ENCODE peak calls at places on chromosomes 1 and 21, in seven cellular contexts. One of them, this sample, is unnamed.

GRCh38 chr1:116943438-116943837 is 33.7 kb downstream of the PTGFRN start:
- DNase-seq in RPMI8226: no peak
- DNase-seq in NCI-H1105: no peak
- DNase-seq in foreskin fibroblast: peak
- DNase-seq in progenitor cell of endocrine pancreas: no peak
- DNase-seq in naive thymus-derived CD8-positive, alpha-beta T cell: no peak
- DNase-seq in COR-L47: no peak
- DNase-seq in this sample: no peak

GRCh38 chr1:152442291-152442690 is 28.2 kb upstream of the CRNN start:
- DNase-seq in naive thymus-derived CD8-positive, alpha-beta T cell: no peak
- DNase-seq in foreskin fibroblast: no peak
- DNase-seq in RPMI8226: no peak
- DNase-seq in COR-L47: no peak
- DNase-seq in progenitor cell of endocrine pancreas: no peak
- DNase-seq in NCI-H1105: no peak
- DNase-seq in this sample: no peak

GRCh38 chr1:24893431-24893830 is 36.6 kb downstream of the RUNX3 start:
- DNase-seq in COR-L47: no peak
- DNase-seq in progenitor cell of endocrine pancreas: no peak
- DNase-seq in foreskin fibroblast: no peak
- DNase-seq in naive thymus-derived CD8-positive, alpha-beta T cell: no peak
- DNase-seq in NCI-H1105: no peak
- DNase-seq in RPMI8226: no peak
- DNase-seq in this sample: no peak

GRCh38 chr1:92480200-92480812 is 6.4 kb downstream of the GFI1 start:
- DNase-seq in naive thymus-derived CD8-positive, alpha-beta T cell: no peak
- DNase-seq in foreskin fibroblast: no peak
- DNase-seq in NCI-H1105: no peak
- DNase-seq in COR-L47: no peak
- DNase-seq in progenitor cell of endocrine pancreas: peak
- DNase-seq in RPMI8226: no peak
- DNase-seq in this sample: no peak

GRCh38 chr1:82818596-82818995 is 1017.9 kb downstream of the ADGRL2 start:
- DNase-seq in naive thymus-derived CD8-positive, alpha-beta T cell: no peak
- DNase-seq in foreskin fibroblast: no peak
- DNase-seq in progenitor cell of endocrine pancreas: no peak
- DNase-seq in RPMI8226: no peak
- DNase-seq in COR-L47: peak
- DNase-seq in NCI-H1105: peak
- DNase-seq in this sample: peak

GRCh38 chr21:31162827-31163226 is 124.6 kb upstream of the KRTAP19-8 start:
- DNase-seq in COR-L47: no peak
- DNase-seq in progenitor cell of endocrine pancreas: no peak
- DNase-seq in foreskin fibroblast: peak
- DNase-seq in NCI-H1105: no peak
- DNase-seq in naive thymus-derived CD8-positive, alpha-beta T cell: no peak
- DNase-seq in RPMI8226: no peak
- DNase-seq in this sample: no peak

GRCh38 chr1:10528066-10529014 is 53.6 kb downstream of the PEX14 start:
- DNase-seq in progenitor cell of endocrine pancreas: no peak
- DNase-seq in foreskin fibroblast: peak
- DNase-seq in RPMI8226: no peak
- DNase-seq in naive thymus-derived CD8-positive, alpha-beta T cell: no peak
- DNase-seq in COR-L47: no peak
- DNase-seq in NCI-H1105: no peak
- DNase-seq in this sample: no peak

GRCh38 chr1:147167361-147167760 is 4.9 kb downstream of the PRKAB2 start:
- DNase-seq in NCI-H1105: no peak
- DNase-seq in progenitor cell of endocrine pancreas: no peak
- DNase-seq in RPMI8226: no peak
- DNase-seq in naive thymus-derived CD8-positive, alpha-beta T cell: no peak
- DNase-seq in foreskin fibroblast: peak
- DNase-seq in COR-L47: no peak
- DNase-seq in this sample: no peak

GRCh38 chr1:156959414-156959813 is 39.0 kb downstream of the LRRC71 start:
- DNase-seq in naive thymus-derived CD8-positive, alpha-beta T cell: no peak
- DNase-seq in COR-L47: no peak
- DNase-seq in NCI-H1105: no peak
- DNase-seq in foreskin fibroblast: peak
- DNase-seq in RPMI8226: no peak
- DNase-seq in progenitor cell of endocrine pancreas: no peak
- DNase-seq in this sample: no peak

GRCh38 chr1:19648689-19649088 is 4.6 kb downstream of the NBL1 start:
- DNase-seq in NCI-H1105: no peak
- DNase-seq in COR-L47: peak
- DNase-seq in foreskin fibroblast: peak
- DNase-seq in naive thymus-derived CD8-positive, alpha-beta T cell: no peak
- DNase-seq in progenitor cell of endocrine pancreas: no peak
- DNase-seq in RPMI8226: no peak
- DNase-seq in this sample: no peak

GRCh38 chr1:79497193-79497773 is 490.8 kb upstream of the ADGRL4 start:
- DNase-seq in RPMI8226: peak
- DNase-seq in progenitor cell of endocrine pancreas: peak
- DNase-seq in naive thymus-derived CD8-positive, alpha-beta T cell: no peak
- DNase-seq in NCI-H1105: no peak
- DNase-seq in foreskin fibroblast: peak
- DNase-seq in COR-L47: peak
- DNase-seq in this sample: peak

GRCh38 chr21:31335957-31336738 is 7.9 kb downstream of the TIAM1 start:
- DNase-seq in foreskin fibroblast: peak
- DNase-seq in progenitor cell of endocrine pancreas: no peak
- DNase-seq in naive thymus-derived CD8-positive, alpha-beta T cell: no peak
- DNase-seq in RPMI8226: no peak
- DNase-seq in COR-L47: no peak
- DNase-seq in NCI-H1105: no peak
- DNase-seq in this sample: peak

GRCh38 chr21:31326478-31327247 is 17.4 kb downstream of the TIAM1 start:
- DNase-seq in progenitor cell of endocrine pancreas: no peak
- DNase-seq in NCI-H1105: no peak
- DNase-seq in naive thymus-derived CD8-positive, alpha-beta T cell: peak
- DNase-seq in foreskin fibroblast: peak
- DNase-seq in COR-L47: no peak
- DNase-seq in RPMI8226: no peak
- DNase-seq in this sample: no peak

GRCh38 chr1:214603819-214604252 is 841 bp downstream of the CENPF start:
- DNase-seq in COR-L47: no peak
- DNase-seq in NCI-H1105: no peak
- DNase-seq in naive thymus-derived CD8-positive, alpha-beta T cell: no peak
- DNase-seq in RPMI8226: peak
- DNase-seq in progenitor cell of endocrine pancreas: no peak
- DNase-seq in foreskin fibroblast: peak
- DNase-seq in this sample: no peak

GRCh38 chr1:7902478-7903084 is 38.1 kb downstream of the TNFRSF9 start:
- DNase-seq in progenitor cell of endocrine pancreas: peak
- DNase-seq in RPMI8226: peak
- DNase-seq in COR-L47: peak
- DNase-seq in naive thymus-derived CD8-positive, alpha-beta T cell: peak
- DNase-seq in NCI-H1105: peak
- DNase-seq in foreskin fibroblast: peak
- DNase-seq in this sample: peak

GRCh38 chr21:17612565-17613241 is at the start of gene BTG3:
- DNase-seq in RPMI8226: peak
- DNase-seq in COR-L47: peak
- DNase-seq in progenitor cell of endocrine pancreas: peak
- DNase-seq in foreskin fibroblast: peak
- DNase-seq in NCI-H1105: peak
- DNase-seq in naive thymus-derived CD8-positive, alpha-beta T cell: peak
- DNase-seq in this sample: peak

GRCh38 chr1:11771481-11772043 is 9.6 kb downstream of the C1orf167 start:
- DNase-seq in foreskin fibroblast: no peak
- DNase-seq in COR-L47: no peak
- DNase-seq in NCI-H1105: no peak
- DNase-seq in RPMI8226: no peak
- DNase-seq in naive thymus-derived CD8-positive, alpha-beta T cell: no peak
- DNase-seq in progenitor cell of endocrine pancreas: no peak
- DNase-seq in this sample: no peak

GRCh38 chr1:39196244-39197215 is 8.0 kb upstream of the MACF1 start:
- DNase-seq in NCI-H1105: no peak
- DNase-seq in COR-L47: no peak
- DNase-seq in naive thymus-derived CD8-positive, alpha-beta T cell: peak
- DNase-seq in progenitor cell of endocrine pancreas: no peak
- DNase-seq in RPMI8226: peak
- DNase-seq in foreskin fibroblast: peak
- DNase-seq in this sample: no peak

GRCh38 chr1:26041401-26041800 is 4.5 kb downstream of the SLC30A2 start:
- DNase-seq in foreskin fibroblast: no peak
- DNase-seq in RPMI8226: no peak
- DNase-seq in naive thymus-derived CD8-positive, alpha-beta T cell: no peak
- DNase-seq in NCI-H1105: no peak
- DNase-seq in progenitor cell of endocrine pancreas: no peak
- DNase-seq in COR-L47: no peak
- DNase-seq in this sample: no peak

GRCh38 chr1:116847688-116848531 is 61.8 kb upstream of the PTGFRN start:
- DNase-seq in progenitor cell of endocrine pancreas: no peak
- DNase-seq in COR-L47: no peak
- DNase-seq in naive thymus-derived CD8-positive, alpha-beta T cell: no peak
- DNase-seq in NCI-H1105: no peak
- DNase-seq in RPMI8226: no peak
- DNase-seq in foreskin fibroblast: peak
- DNase-seq in this sample: no peak

GRCh38 chr1:170568197-170568596 is 36.2 kb downstream of the GORAB start:
- DNase-seq in NCI-H1105: no peak
- DNase-seq in COR-L47: no peak
- DNase-seq in naive thymus-derived CD8-positive, alpha-beta T cell: no peak
- DNase-seq in progenitor cell of endocrine pancreas: no peak
- DNase-seq in RPMI8226: no peak
- DNase-seq in foreskin fibroblast: no peak
- DNase-seq in this sample: no peak

GRCh38 chr1:182603646-182604127 is 502 bp downstream of the RGS16 start:
- DNase-seq in RPMI8226: peak
- DNase-seq in NCI-H1105: no peak
- DNase-seq in COR-L47: no peak
- DNase-seq in progenitor cell of endocrine pancreas: no peak
- DNase-seq in foreskin fibroblast: no peak
- DNase-seq in naive thymus-derived CD8-positive, alpha-beta T cell: no peak
- DNase-seq in this sample: no peak